ENCODE peak calls at places on chromosomes 3 and 15, in nine cellular contexts. C is activated naive CD4-positive, alpha-beta T cell; F is activated CD4-positive, alpha-beta T cell treated with anti-CD3 and anti-CD28 coated beads, Interleukin-2, amount 10 ng/mL, durations not matched to agents 7 days and 5 days; K is stimulated activated CD4-positive, alpha-beta T cell treated with anti-CD3 and anti-CD28 coated beads, Interleukin-2, amount 100 ng/mL, for 48 hours; G is brain pericyte; W is NCI-H446; Q is pons; H is HEK293T; E is stimulated activated CD8-positive, alpha-beta memory T cell treated with anti-CD3 and anti-CD28 coated beads, Interleukin-7, amount 100 ng/mL, for 48 hours. T is an unnamed sample.

GRCh38 chr15:79970921-79971434 is at the start of gene BCL2A1:
- DNase-seq in H (no peak), W (no peak), E (peak; percentile 53), C (peak; percentile 6), Q (peak; percentile 70), F (peak; percentile 71), G (no peak), K (peak; percentile 50), T (no peak)

GRCh38 chr3:14389133-14390115 is 13.0 kb upstream of the SLC6A6 start:
- DNase-seq in W (no peak), F (no peak), K (no peak), E (no peak), C (no peak), Q (no peak), H (no peak), G (no peak), T (no peak)

GRCh38 chr3:100603449-100603848 is 6.0 kb upstream of the ADGRG7 start:
- DNase-seq in K (no peak), H (peak; percentile 44), G (peak; percentile 13), Q (no peak), F (no peak), W (no peak), C (no peak), E (no peak), T (no peak)

GRCh38 chr3:190266915-190267290 is 55.3 kb downstream of the CLDN1 start:
- DNase-seq in C (no peak), Q (no peak), G (no peak), E (no peak), F (no peak), W (no peak), H (no peak), K (no peak), T (no peak)

GRCh38 chr15:72235298-72235697 is 4.3 kb upstream of the PKM start:
- DNase-seq in G (no peak), F (no peak), C (no peak), K (no peak), Q (no peak), W (no peak), E (no peak), H (no peak), T (no peak)

GRCh38 chr3:173584834-173585831 is 187.6 kb downstream of the NLGN1 start:
- DNase-seq in W (peak; percentile 92), Q (peak; percentile 35), C (no peak), G (peak; percentile 12), E (no peak), K (no peak), H (peak; percentile 52), F (no peak), T (no peak)

GRCh38 chr3:192281207-192281880 is 446.0 kb downstream of the FGF12 start:
- DNase-seq in H (no peak), W (no peak), C (no peak), Q (no peak), K (no peak), E (no peak), G (no peak), F (no peak), T (no peak)

GRCh38 chr3:60017631-60018030 is 967.8 kb upstream of the CFAP20DC start:
- DNase-seq in F (peak; percentile 67), H (no peak), K (peak; percentile 32), C (peak; percentile 2), Q (no peak), E (peak; percentile 55), W (no peak), G (no peak), T (no peak)

GRCh38 chr3:56864090-56864489 is 62.3 kb upstream of the ARHGEF3 start:
- DNase-seq in K (peak; percentile 54), C (no peak), Q (no peak), E (peak; percentile 37), W (no peak), H (no peak), G (no peak), F (no peak), T (no peak)

GRCh38 chr3:31770822-31771326 is 210.2 kb downstream of the OSBPL10 start:
- DNase-seq in Q (no peak), C (no peak), F (no peak), H (no peak), E (no peak), W (no peak), K (no peak), G (no peak), T (no peak)

GRCh38 chr15:62568004-62568403 is 402.9 kb upstream of the C2CD4B start:
- DNase-seq in H (no peak), W (no peak), K (no peak), F (no peak), Q (no peak), E (no peak), G (no peak), C (no peak), T (no peak)

GRCh38 chr3:128405554-128406277 is 61.0 kb downstream of the DNAJB8 start:
- DNase-seq in E (no peak), F (no peak), C (no peak), G (no peak), Q (no peak), H (no peak), W (no peak), K (no peak), T (no peak)

GRCh38 chr3:163368168-163368567 is 1710.1 kb downstream of the SI start:
- DNase-seq in Q (no peak), H (no peak), W (no peak), K (no peak), F (no peak), C (no peak), E (no peak), G (no peak), T (no peak)

GRCh38 chr3:71543371-71544016 is 40.0 kb downstream of the FOXP1 start:
- DNase-seq in E (peak; percentile 29), H (no peak), K (no peak), W (no peak), G (no peak), F (no peak), C (no peak), Q (peak; percentile 52), T (no peak)

GRCh38 chr3:105629725-105630124 is 239.1 kb downstream of the CBLB start:
- DNase-seq in H (no peak), K (no peak), E (no peak), W (no peak), Q (no peak), G (no peak), F (no peak), C (no peak), T (no peak)

GRCh38 chr15:64044315-64045105 is 1.8 kb downstream of the DAPK2 start:
- DNase-seq in E (no peak), K (no peak), Q (no peak), H (no peak), C (no peak), W (no peak), F (no peak), G (no peak), T (no peak)

GRCh38 chr3:40339871-40340270 is 30.4 kb downstream of the EIF1B start:
- DNase-seq in F (no peak), G (no peak), K (no peak), W (no peak), E (no peak), C (no peak), H (no peak), Q (no peak), T (no peak)